ENCODE peak calls at places on chromosomes 11 and 22, in five cellular contexts. J is ELR, O is H9, F is astrocyte of the spinal cord, K is NCI-H524. N is an unnamed sample.
A peak's percentile ranks its signal among the peaks of the same experiment; 100 is the strongest.

GRCh38 chr22:24775769-24776492 is 1.4 kb upstream of the PIWIL3 start:
- DNase-seq in J (no peak), O (no peak), F (no peak), K (no peak), N (no peak)

GRCh38 chr11:15793032-15793996 is 563.0 kb downstream of the SOX6 start:
- DNase-seq in J (peak; percentile 60), O (no peak), F (peak; percentile 92), K (no peak), N (no peak)

GRCh38 chr11:61955031-61955415 is 4.9 kb downstream of the BEST1 start:
- DNase-seq in J (peak; percentile 77), O (peak; percentile 80), F (peak; percentile 53), K (peak; percentile 41), N (no peak)

GRCh38 chr11:47552581-47553416 is at the start of gene CELF1:
- DNase-seq in J (peak; percentile 93), O (peak; percentile 92), F (peak; percentile 88), K (peak; percentile 89), N (peak; percentile 73)

GRCh38 chr11:7490054-7490453 is 4.7 kb downstream of the OLFML1 start:
- DNase-seq in J (peak; percentile 54), O (no peak), F (peak; percentile 7), K (no peak), N (no peak)

GRCh38 chr22:27554106-27554814 is 247.3 kb downstream of the MN1 start:
- DNase-seq in J (peak; percentile 33), O (no peak), F (peak; percentile 36), K (no peak), N (no peak)

GRCh38 chr22:42321908-42322561 is 51.6 kb upstream of the TCF20 start:
- DNase-seq in J (no peak), O (no peak), F (no peak), K (peak; percentile 99), N (no peak)

GRCh38 chr11:88313441-88313840 is 24.1 kb downstream of the CTSC start:
- DNase-seq in J (peak; percentile 40), O (no peak), F (no peak), K (no peak), N (no peak)

GRCh38 chr11:8318536-8318935 is 54.9 kb upstream of the LMO1 start:
- DNase-seq in J (no peak), O (peak; percentile 77), F (no peak), K (peak; percentile 73), N (peak; percentile 79)

N was measured in D721Med.